ENCODE peak calls at places on chromosomes 16 and 17, in five cellular contexts. A is astrocyte of the spinal cord, R is PC-9, Y is brain microvascular endothelial cell, M is fibroblast of pulmonary artery. C is an unnamed sample.
A peak's percentile ranks its signal among the peaks of the same experiment; 100 is the strongest.

GRCh38 chr16:87806608-87807546 is 41.1 kb upstream of the KLHDC4 start:
- DNase-seq in A (peak; percentile 87), M (peak; percentile 81), R (peak; percentile 85), Y (peak; percentile 76), C (peak; percentile 79)

GRCh38 chr16:65909310-65910050 is 457.0 kb upstream of the CDH5 start:
- DNase-seq in R (no peak), M (peak; percentile 21), Y (no peak), A (no peak), C (no peak)

GRCh38 chr17:8846768-8847211 is 20.7 kb downstream of the PIK3R6 start:
- DNase-seq in R (no peak), M (peak; percentile 57), Y (peak; percentile 64), A (peak; percentile 15), C (no peak)

GRCh38 chr16:47581114-47581513 is 120.0 kb downstream of the PHKB start:
- DNase-seq in R (no peak), A (no peak), M (peak; percentile 6), Y (no peak), C (no peak)

GRCh38 chr17:34584805-34585416 is 5.5 kb downstream of the TMEM132E start:
- DNase-seq in A (peak; percentile 7), Y (no peak), M (peak; percentile 29), R (no peak), C (no peak)

GRCh38 chr17:32503251-32504165 is 16.7 kb downstream of the CDK5R1 start:
- DNase-seq in Y (no peak), A (no peak), M (no peak), R (peak; percentile 60), C (no peak)

GRCh38 chr17:11251561-11252107 is 10.6 kb downstream of the SHISA6 start:
- DNase-seq in R (no peak), M (no peak), Y (no peak), A (no peak), C (no peak)

GRCh38 chr16:12569061-12569460 is 234.6 kb downstream of the CPPED1 start:
- DNase-seq in Y (no peak), A (no peak), R (no peak), M (no peak), C (no peak)

GRCh38 chr17:36082062-36082461 is 7.9 kb downstream of the CCL3 start:
- DNase-seq in R (no peak), M (no peak), Y (no peak), A (no peak), C (no peak)

GRCh38 chr16:66275795-66276428 is 90.6 kb upstream of the CDH5 start:
- DNase-seq in A (peak; percentile 77), M (peak; percentile 87), Y (peak; percentile 92), R (peak; percentile 25), C (no peak)

GRCh38 chr17:57292086-57292485 is 35.8 kb downstream of the MSI2 start:
- DNase-seq in A (no peak), R (no peak), M (no peak), Y (no peak), C (no peak)

GRCh38 chr17:27552467-27552779 is 78.6 kb upstream of the LGALS9 start:
- DNase-seq in R (peak; percentile 94), A (no peak), Y (no peak), M (peak; percentile 49), C (no peak)

GRCh38 chr17:63939401-63939800 is 7.3 kb upstream of the CD79B start:
- DNase-seq in M (no peak), A (no peak), Y (no peak), R (no peak), C (no peak)

DNA sequence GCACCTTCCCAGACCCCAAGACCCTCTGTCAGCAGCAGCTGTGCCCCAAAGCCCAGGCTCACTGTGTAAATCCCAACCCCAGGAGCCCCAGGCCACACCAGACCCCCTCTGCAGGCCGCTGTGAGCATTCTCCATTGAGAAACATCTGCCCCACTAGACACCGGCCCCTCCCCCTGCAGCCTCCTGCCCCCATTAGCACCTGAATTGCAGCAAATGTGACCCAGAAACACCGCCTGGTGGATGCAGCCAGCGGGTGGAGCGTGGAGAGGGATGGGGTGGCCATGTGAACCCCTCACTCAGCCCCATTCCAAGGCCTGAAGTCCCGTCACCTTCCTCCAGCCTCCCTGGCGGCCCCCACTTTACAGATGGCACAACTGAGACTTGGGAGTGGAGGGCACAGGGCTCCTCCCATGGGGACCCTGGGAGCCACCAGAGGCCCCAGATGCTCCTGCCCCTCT is 2.2 kb downstream of the UBALD1 start:
- DNase-seq in R (no peak), A (no peak), M (no peak), Y (no peak), C (no peak)
- TF ChIP-seq CTCF in R (no peak), A (peak; percentile 31), M (no peak), Y (peak; percentile 36), C (no peak)

GRCh38 chr16:29913514-29913913 is 12.5 kb downstream of the KCTD13 start:
- DNase-seq in Y (no peak), R (no peak), A (no peak), M (no peak), C (no peak)
- H3K4me3 ChIP-seq in Y (no peak overlapping the region), R (no peak overlapping the region), A (no peak overlapping the region), M (no peak overlapping the region), C (no peak overlapping the region)

DNA sequence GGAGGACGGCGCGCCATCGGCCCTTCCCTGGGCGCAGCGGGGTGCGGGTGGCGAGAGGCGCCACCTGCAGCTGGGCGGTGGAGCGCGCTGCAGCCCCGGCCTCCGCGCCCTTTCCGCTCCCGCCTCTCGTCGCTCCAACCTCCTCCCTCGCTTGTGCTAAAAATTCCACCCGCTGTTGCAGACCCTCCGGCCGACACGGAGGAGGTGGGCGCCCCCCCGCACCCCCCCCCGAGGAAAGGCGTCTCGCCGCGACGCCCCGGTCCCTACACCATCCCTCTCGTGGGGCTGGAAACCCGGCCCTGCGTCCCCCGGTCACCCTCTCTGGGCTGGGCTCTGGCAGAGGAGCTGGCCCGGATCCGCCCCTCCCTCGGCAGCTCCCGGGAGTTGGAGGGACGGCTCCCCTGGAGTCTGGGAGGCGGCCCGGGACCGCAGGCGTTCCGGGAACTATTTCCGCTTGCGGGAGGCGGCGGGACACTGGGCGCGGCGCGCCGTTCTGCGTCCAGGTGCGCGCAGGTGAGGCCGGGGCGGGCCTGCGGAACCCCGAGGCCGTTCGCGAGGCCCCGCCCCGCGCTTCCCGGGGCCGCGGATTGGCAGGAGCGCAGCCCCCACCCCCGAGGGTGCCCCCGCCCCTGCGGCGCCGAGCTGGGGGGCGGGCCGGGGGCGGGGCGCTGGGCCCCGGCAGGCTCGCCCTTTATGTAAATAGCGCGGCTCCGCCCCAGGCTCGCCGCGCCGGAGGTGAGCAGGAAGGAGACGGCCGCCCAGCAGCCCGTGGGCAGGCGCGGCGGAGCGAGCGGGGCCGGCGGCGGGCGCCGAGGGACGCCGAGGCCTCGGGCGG is at the start of gene LLGL2:
- DNase-seq in A (no peak), M (peak; percentile 38), R (peak; percentile 95), Y (no peak), C (peak; percentile 94)
- TF ChIP-seq CTCF in A (peak; percentile 13), M (no peak), R (peak; percentile 60), Y (peak; percentile 20), C (no peak)

GRCh38 chr16:3112881-3113574 is 642 bp downstream of the ZNF205 start:
- DNase-seq in A (no peak), R (no peak), M (peak; percentile 45), Y (no peak), C (no peak)

GRCh38 chr16:3115561-3115960 is 3.2 kb downstream of the ZNF205 start:
- DNase-seq in R (no peak), M (no peak), A (no peak), Y (no peak), C (no peak)

GRCh38 chr16:3113765-3114479 is 1.5 kb downstream of the ZNF205 start:
- DNase-seq in M (no peak), A (no peak), Y (no peak), R (no peak), C (no peak)

GRCh38 chr16:3115011-3115410 is 2.6 kb downstream of the ZNF205 start:
- DNase-seq in A (no peak), Y (no peak), M (no peak), R (no peak), C (no peak)

GRCh38 chr16:3112058-3112880 is at the start of gene ZNF205:
- DNase-seq in R (peak; percentile 87), Y (peak; percentile 60), M (peak; percentile 78), A (peak; percentile 71), C (peak; percentile 94)
- H3K4me3 ChIP-seq in R (peak within 1 kb of the TSS; percentile 72), Y (peak within 1 kb of the TSS; percentile 91), M (peak within 1 kb of the TSS; percentile 90), A (peak within 1 kb of the TSS; percentile 92), C (peak within 1 kb of the TSS; percentile 74)

GRCh38 chr16:27223701-27224100 is 20.4 kb downstream of the KDM8 start:
- DNase-seq in R (no peak), Y (no peak), A (no peak), M (no peak), C (no peak)
- TF ChIP-seq CTCF in R (no peak), Y (no peak), A (no peak), M (no peak), C (no peak)

GRCh38 chr17:81489012-81489968 is 23.3 kb downstream of the ACTG1 start:
- DNase-seq in A (no peak), Y (no peak), M (no peak), R (no peak), C (no peak)

GRCh38 chr17:81488276-81488860 is 24.2 kb downstream of the ACTG1 start:
- DNase-seq in R (no peak), M (no peak), A (no peak), Y (no peak), C (no peak)

GRCh38 chr17:81487487-81488275 is 24.9 kb downstream of the ACTG1 start:
- DNase-seq in Y (no peak), M (peak; percentile 69), A (peak; percentile 57), R (peak; percentile 76), C (no peak)

GRCh38 chr17:81486174-81486810 is 26.3 kb downstream of the ACTG1 start:
- DNase-seq in Y (no peak), R (no peak), A (no peak), M (no peak), C (no peak)

DNA sequence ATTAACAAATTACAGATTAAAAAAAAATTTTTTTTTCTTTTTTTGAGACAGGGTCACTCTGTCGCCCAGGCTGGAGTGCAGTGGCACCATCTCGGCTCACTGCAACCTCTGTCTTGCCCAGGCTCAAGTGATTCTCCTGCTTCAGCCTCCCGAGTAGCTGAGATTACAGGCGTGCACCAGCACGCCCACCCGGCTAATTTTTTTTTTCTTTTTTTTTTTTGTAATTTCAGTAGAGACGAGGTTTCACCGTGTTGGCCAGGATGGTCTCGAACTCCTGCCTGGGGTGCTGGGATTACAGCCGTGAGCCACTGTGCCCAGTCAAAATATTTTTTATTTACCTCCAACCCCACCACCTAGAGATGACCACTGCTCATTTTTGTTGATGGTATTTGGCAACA is 25.5 kb downstream of the ACTG1 start:
- DNase-seq in M (no peak), R (no peak), A (no peak), Y (no peak), C (no peak)
- H3K4me3 ChIP-seq in M (no peak overlapping the region), R (no peak overlapping the region), A (no peak overlapping the region), Y (no peak overlapping the region), C (no peak overlapping the region)

DNA sequence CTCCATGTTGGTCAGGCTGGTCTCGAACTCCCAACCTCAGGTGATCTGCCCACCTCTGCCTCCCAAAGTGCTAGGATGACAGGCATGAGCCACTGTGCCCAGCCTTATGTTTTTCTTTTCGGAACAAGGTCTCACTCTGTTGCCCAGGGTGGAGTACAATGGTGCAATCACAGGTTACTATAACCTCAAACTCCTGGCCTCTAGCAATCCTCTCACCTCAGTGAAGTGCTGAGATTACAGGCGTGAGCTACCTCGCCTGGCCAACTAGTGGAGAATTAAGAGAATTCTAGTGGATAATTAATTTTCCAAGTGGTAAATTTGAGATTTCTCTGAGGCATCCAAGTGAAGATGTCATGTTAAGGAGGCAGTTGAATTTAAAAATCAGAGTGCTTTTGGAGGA is 2.9 kb upstream of the FBXO47 start:
- DNase-seq in R (no peak), A (no peak), Y (no peak), M (no peak), C (no peak)
- TF ChIP-seq CTCF in R (no peak), A (no peak), Y (no peak), M (no peak), C (no peak)